ENCODE peak calls at places on chromosomes 16 and 17, in eight cellular contexts. V is mucosa of gallbladder; M is cardiac fibroblast; U is thoracic aorta; W is RCC 7860; L is substantia nigra; D is mammary epithelial cell; O is naive thymus-derived CD8-positive, alpha-beta T cell. B is an unnamed sample.

GRCh38 chr16:50195276-50195675 is 42.2 kb downstream of the TENT4B start:
- DNase-seq in V (no peak), M (peak), U (no peak), W (peak), L (no peak), D (peak), O (no peak), B (peak)

GRCh38 chr16:79170565-79171242 is 429.8 kb downstream of the MAF start:
- DNase-seq in V (no peak), M (no peak), U (peak), W (peak), L (no peak), D (no peak), O (no peak), B (no peak)

GRCh38 chr17:80991645-80992076 is at the start of gene CHMP6:
- DNase-seq in V (peak), M (peak), U (no peak), W (peak), L (no peak), D (peak), O (peak), B (peak)

GRCh38 chr16:50742521-50743150 is 750 bp downstream of the CYLD start:
- DNase-seq in V (peak), M (peak), U (no peak), W (peak), L (no peak), D (peak), O (peak), B (peak)

GRCh38 chr17:50589112-50589712 is 28.7 kb downstream of the CACNA1G start:
- DNase-seq in V (no peak), M (peak), U (no peak), W (no peak), L (no peak), D (peak), O (no peak), B (no peak)

GRCh38 chr16:62035115-62036092 is 834 bp downstream of the CDH8 start:
- DNase-seq in V (no peak), M (peak), U (no peak), W (no peak), L (no peak), D (no peak), O (no peak), B (no peak)

GRCh38 chr16:86059253-86060171 is 160.6 kb downstream of the IRF8 start:
- DNase-seq in V (peak), M (no peak), U (no peak), W (no peak), L (no peak), D (no peak), O (peak), B (no peak)

GRCh38 chr17:61718022-61718421 is 127.0 kb upstream of the NACA2 start:
- DNase-seq in V (no peak), M (no peak), U (no peak), W (no peak), L (no peak), D (no peak), O (no peak), B (no peak)

GRCh38 chr16:25110392-25110947 is 1.1 kb upstream of the LCMT1 start:
- DNase-seq in V (no peak), M (no peak), U (no peak), W (no peak), L (no peak), D (no peak), O (no peak), B (no peak)

GRCh38 chr17:68491864-68492263 is 20.4 kb upstream of the PRKAR1A start:
- DNase-seq in V (peak), M (no peak), U (no peak), W (no peak), L (no peak), D (no peak), O (no peak), B (no peak)

GRCh38 chr17:63774141-63774981 is at the start of gene DDX42:
- DNase-seq in V (peak), M (peak), U (peak), W (peak), L (no peak), D (no peak), O (no peak), B (peak)

GRCh38 chr17:4559851-4560820 is at the start of gene GGT6:
- DNase-seq in V (no peak), M (no peak), U (no peak), W (no peak), L (no peak), D (no peak), O (no peak), B (no peak)

GRCh38 chr17:43874293-43874692 is 27.3 kb downstream of the CD300LG start:
- DNase-seq in V (peak), M (no peak), U (no peak), W (no peak), L (no peak), D (no peak), O (no peak), B (no peak)

GRCh38 chr17:70084476-70084875 is 9.5 kb downstream of the KCNJ16 start:
- DNase-seq in V (no peak), M (peak), U (no peak), W (no peak), L (no peak), D (no peak), O (no peak), B (no peak)

GRCh38 chr16:62764572-62764971 is 728.3 kb upstream of the CDH8 start:
- DNase-seq in V (no peak), M (no peak), U (no peak), W (no peak), L (no peak), D (no peak), O (no peak), B (no peak)

GRCh38 chr17:68580236-68580903 is 20.8 kb downstream of the FAM20A start:
- DNase-seq in V (no peak), M (peak), U (no peak), W (no peak), L (no peak), D (no peak), O (no peak), B (no peak)

GRCh38 chr17:77887110-77887463 is 71.4 kb upstream of the TNRC6C start:
- DNase-seq in V (no peak), M (no peak), U (no peak), W (no peak), L (no peak), D (no peak), O (peak), B (no peak)

GRCh38 chr17:8015236-8015956 is 13.0 kb downstream of the GUCY2D start:
- DNase-seq in V (no peak), M (no peak), U (no peak), W (no peak), L (no peak), D (no peak), O (no peak), B (no peak)

GRCh38 chr16:84048306-84048705 is 5.7 kb upstream of the SLC38A8 start:
- DNase-seq in V (no peak), M (no peak), U (no peak), W (no peak), L (no peak), D (no peak), O (peak), B (no peak)

GRCh38 chr16:21952040-21952792 is 945 bp upstream of the UQCRC2 start:
- DNase-seq in V (peak), M (peak), U (peak), W (peak), L (peak), D (peak), O (peak), B (peak)

GRCh38 chr16:78348886-78349285 is 249.4 kb downstream of the WWOX start:
- DNase-seq in V (no peak), M (no peak), U (no peak), W (no peak), L (no peak), D (no peak), O (no peak), B (no peak)

GRCh38 chr17:7774037-7774659 is 56.6 kb downstream of the DNAH2 start:
- DNase-seq in V (no peak), M (peak), U (no peak), W (peak), L (no peak), D (no peak), O (no peak), B (no peak)

GRCh38 chr17:63998050-63998720 is at the start of gene PRR29:
- DNase-seq in V (peak), M (peak), U (no peak), W (no peak), L (no peak), D (peak), O (peak), B (peak)

GRCh38 chr16:84455031-84455430 is 49.4 kb downstream of the MEAK7 start:
- DNase-seq in V (no peak), M (no peak), U (no peak), W (no peak), L (no peak), D (no peak), O (peak), B (no peak)

GRCh38 chr16:24670623-24671454 is 58.6 kb upstream of the TNRC6A start:
- DNase-seq in V (no peak), M (peak), U (peak), W (peak), L (peak), D (peak), O (no peak), B (no peak)

GRCh38 chr16:11706180-11706742 is 36.4 kb downstream of the TXNDC11 start:
- DNase-seq in V (no peak), M (no peak), U (no peak), W (no peak), L (no peak), D (no peak), O (no peak), B (no peak)

GRCh38 chr16:30112197-30113030 is 923 bp downstream of the GDPD3 start:
- DNase-seq in V (peak), M (peak), U (no peak), W (no peak), L (no peak), D (peak), O (peak), B (no peak)

GRCh38 chr16:24051125-24051524 is 205.0 kb upstream of the CACNG3 start:
- DNase-seq in V (no peak), M (no peak), U (no peak), W (no peak), L (no peak), D (no peak), O (no peak), B (no peak)

GRCh38 chr17:31877911-31878702 is 19.1 kb upstream of the COPRS start:
- DNase-seq in V (no peak), M (peak), U (no peak), W (no peak), L (no peak), D (no peak), O (no peak), B (no peak)